ENCODE peak calls at places on chromosomes 3 and 15, in five cellular contexts. One of them, this sample, is unnamed.

GRCh38 chr3:194139085-194139976 is 3.4 kb downstream of the HES1 start:
- DNase-seq in H1: no peak
- DNase-seq in fibroblast of mammary gland: peak
- DNase-seq in AG04449: no peak
- DNase-seq in IMR-90: peak
- DNase-seq in this sample: peak

GRCh38 chr3:67381667-67382272 is 272.6 kb downstream of the SUCLG2 start:
- DNase-seq in IMR-90: peak
- DNase-seq in H1: no peak
- DNase-seq in fibroblast of mammary gland: peak
- DNase-seq in AG04449: no peak
- DNase-seq in this sample: peak

GRCh38 chr15:100190675-100191074 is 151.1 kb downstream of the ADAMTS17 start:
- DNase-seq in IMR-90: no peak
- DNase-seq in fibroblast of mammary gland: no peak
- DNase-seq in AG04449: no peak
- DNase-seq in H1: no peak
- DNase-seq in this sample: no peak

GRCh38 chr3:94522488-94522887 is 459.6 kb downstream of the NSUN3 start:
- DNase-seq in AG04449: no peak
- DNase-seq in H1: no peak
- DNase-seq in fibroblast of mammary gland: no peak
- DNase-seq in IMR-90: no peak
- DNase-seq in this sample: no peak

GRCh38 chr15:98812711-98813441 is 164.5 kb downstream of the IGF1R start:
- DNase-seq in IMR-90: no peak
- DNase-seq in H1: no peak
- DNase-seq in AG04449: no peak
- DNase-seq in fibroblast of mammary gland: no peak
- DNase-seq in this sample: peak

GRCh38 chr3:167115331-167115934 is 264.7 kb downstream of the ZBBX start:
- DNase-seq in IMR-90: no peak
- DNase-seq in fibroblast of mammary gland: no peak
- DNase-seq in H1: no peak
- DNase-seq in AG04449: no peak
- DNase-seq in this sample: no peak

GRCh38 chr3:104359546-104359945 is 1007.2 kb upstream of the ALCAM start:
- DNase-seq in H1: no peak
- DNase-seq in fibroblast of mammary gland: peak
- DNase-seq in AG04449: peak
- DNase-seq in IMR-90: peak
- DNase-seq in this sample: peak

GRCh38 chr15:46857103-46857502 is 860.2 kb upstream of the SEMA6D start:
- DNase-seq in IMR-90: no peak
- DNase-seq in fibroblast of mammary gland: no peak
- DNase-seq in H1: no peak
- DNase-seq in AG04449: no peak
- DNase-seq in this sample: no peak

GRCh38 chr15:96160269-96160668 is 170.2 kb upstream of the NR2F2 start:
- DNase-seq in AG04449: no peak
- DNase-seq in fibroblast of mammary gland: peak
- DNase-seq in H1: no peak
- DNase-seq in IMR-90: peak
- DNase-seq in this sample: peak

GRCh38 chr3:129439381-129439816 is 349 bp downstream of the MBD4 start:
- DNase-seq in AG04449: no peak
- DNase-seq in H1: no peak
- DNase-seq in fibroblast of mammary gland: no peak
- DNase-seq in IMR-90: no peak
- DNase-seq in this sample: peak

GRCh38 chr15:88740356-88740755 is 62.9 kb upstream of the ACAN start:
- DNase-seq in H1: no peak
- DNase-seq in AG04449: no peak
- DNase-seq in fibroblast of mammary gland: no peak
- DNase-seq in IMR-90: no peak
- DNase-seq in this sample: no peak

GRCh38 chr3:30747771-30748281 is 141.4 kb downstream of the TGFBR2 start:
- DNase-seq in fibroblast of mammary gland: peak
- DNase-seq in IMR-90: peak
- DNase-seq in H1: no peak
- DNase-seq in AG04449: no peak
- DNase-seq in this sample: peak

GRCh38 chr3:154559623-154560022 is 129.6 kb upstream of the GPR149 start:
- DNase-seq in IMR-90: no peak
- DNase-seq in H1: no peak
- DNase-seq in fibroblast of mammary gland: no peak
- DNase-seq in AG04449: no peak
- DNase-seq in this sample: no peak

GRCh38 chr15:74365619-74366445 is 1.6 kb downstream of the CYP11A1 start:
- DNase-seq in H1: no peak
- DNase-seq in fibroblast of mammary gland: peak
- DNase-seq in AG04449: no peak
- DNase-seq in IMR-90: peak
- DNase-seq in this sample: peak

GRCh38 chr3:62319570-62320243 is 53.6 kb downstream of the FEZF2 start:
- DNase-seq in AG04449: no peak
- DNase-seq in fibroblast of mammary gland: no peak
- DNase-seq in IMR-90: no peak
- DNase-seq in H1: no peak
- DNase-seq in this sample: no peak

GRCh38 chr15:29872716-29873115 is 50.4 kb upstream of the TJP1 start:
- DNase-seq in AG04449: no peak
- DNase-seq in H1: no peak
- DNase-seq in fibroblast of mammary gland: no peak
- DNase-seq in IMR-90: no peak
- DNase-seq in this sample: no peak

GRCh38 chr3:69081583-69082262 is 1.6 kb upstream of the UBA3 start:
- DNase-seq in H1: no peak
- DNase-seq in fibroblast of mammary gland: no peak
- DNase-seq in IMR-90: no peak
- DNase-seq in AG04449: no peak
- DNase-seq in this sample: no peak

GRCh38 chr3:131231710-131232348 is 149.7 kb upstream of the NUDT16 start:
- DNase-seq in fibroblast of mammary gland: peak
- DNase-seq in H1: no peak
- DNase-seq in AG04449: no peak
- DNase-seq in IMR-90: no peak
- DNase-seq in this sample: peak

GRCh38 chr3:71162221-71162620 is 421.3 kb downstream of the FOXP1 start:
- DNase-seq in H1: no peak
- DNase-seq in AG04449: no peak
- DNase-seq in IMR-90: no peak
- DNase-seq in fibroblast of mammary gland: no peak
- DNase-seq in this sample: no peak

GRCh38 chr3:141901914-141902313 is 25.5 kb downstream of the ATP1B3 start:
- DNase-seq in AG04449: no peak
- DNase-seq in H1: no peak
- DNase-seq in IMR-90: no peak
- DNase-seq in fibroblast of mammary gland: no peak
- DNase-seq in this sample: no peak

GRCh38 chr3:61464785-61465184 is 96.6 kb upstream of the PTPRG start:
- DNase-seq in H1: no peak
- DNase-seq in fibroblast of mammary gland: no peak
- DNase-seq in IMR-90: no peak
- DNase-seq in AG04449: no peak
- DNase-seq in this sample: no peak

GRCh38 chr3:139870000-139870675 is 64.8 kb upstream of the CLSTN2 start:
- DNase-seq in fibroblast of mammary gland: no peak
- DNase-seq in IMR-90: no peak
- DNase-seq in AG04449: no peak
- DNase-seq in H1: no peak
- DNase-seq in this sample: no peak

GRCh38 chr3:186413615-186414415 is 51.8 kb upstream of the DGKG start:
- DNase-seq in fibroblast of mammary gland: peak
- DNase-seq in IMR-90: no peak
- DNase-seq in AG04449: no peak
- DNase-seq in H1: peak
- DNase-seq in this sample: no peak

GRCh38 chr3:48436855-48437254 is 3.1 kb downstream of the CCDC51 start:
- DNase-seq in AG04449: no peak
- DNase-seq in H1: no peak
- DNase-seq in IMR-90: no peak
- DNase-seq in fibroblast of mammary gland: no peak
- DNase-seq in this sample: no peak

GRCh38 chr3:30273304-30274072 is 332.9 kb upstream of the TGFBR2 start:
- DNase-seq in AG04449: no peak
- DNase-seq in fibroblast of mammary gland: peak
- DNase-seq in IMR-90: peak
- DNase-seq in H1: no peak
- DNase-seq in this sample: peak

GRCh38 chr3:64332461-64333350 is 107.4 kb upstream of the PRICKLE2 start:
- DNase-seq in H1: no peak
- DNase-seq in IMR-90: peak
- DNase-seq in fibroblast of mammary gland: no peak
- DNase-seq in AG04449: peak
- DNase-seq in this sample: peak

GRCh38 chr15:70341566-70341965 is 243.8 kb upstream of the TLE3 start:
- DNase-seq in AG04449: no peak
- DNase-seq in fibroblast of mammary gland: no peak
- DNase-seq in IMR-90: no peak
- DNase-seq in H1: no peak
- DNase-seq in this sample: no peak

DNA sequence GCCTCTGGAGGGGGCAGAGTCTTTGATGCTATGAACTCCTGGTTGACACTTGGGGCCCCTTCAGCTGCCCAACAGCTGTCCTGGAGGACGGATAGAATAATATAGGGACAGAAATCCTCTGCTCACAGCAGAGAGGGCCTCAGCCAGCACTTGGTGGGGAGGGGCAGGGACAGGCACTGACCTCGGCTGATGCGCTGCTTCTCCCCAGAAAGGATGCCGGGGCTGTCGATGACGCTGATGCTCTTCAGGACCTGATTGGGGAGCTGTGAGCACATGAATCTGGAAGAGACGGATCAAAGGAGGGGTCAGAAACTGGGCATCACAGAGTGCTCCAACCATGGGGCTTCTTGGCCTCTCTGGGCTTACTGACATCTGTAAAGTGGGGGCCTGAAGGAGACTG is 29.5 kb downstream of the EHD4 start:
- DNase-seq in AG04449: no peak
- DNase-seq in fibroblast of mammary gland: no peak
- DNase-seq in IMR-90: no peak
- DNase-seq in H1: no peak
- DNase-seq in this sample: no peak
- TF ChIP-seq CTCF in AG04449: no peak
- TF ChIP-seq CTCF in fibroblast of mammary gland: no peak
- TF ChIP-seq CTCF in IMR-90: no peak
- TF ChIP-seq CTCF in H1: no peak
- TF ChIP-seq CTCF in this sample: no peak

GRCh38 chr15:37372064-37372463 is 271.7 kb upstream of the MEIS2 start:
- DNase-seq in H1: no peak
- DNase-seq in IMR-90: no peak
- DNase-seq in fibroblast of mammary gland: no peak
- DNase-seq in AG04449: no peak
- DNase-seq in this sample: no peak
- H3K4me3 ChIP-seq in H1: no peak
- H3K4me3 ChIP-seq in IMR-90: no peak
- H3K4me3 ChIP-seq in fibroblast of mammary gland: no peak
- H3K4me3 ChIP-seq in AG04449: no peak
- H3K4me3 ChIP-seq in this sample: no peak

GRCh38 chr3:50235716-50236483 is at the start of gene GNAI2:
- DNase-seq in IMR-90: peak
- DNase-seq in H1: peak
- DNase-seq in AG04449: peak
- DNase-seq in fibroblast of mammary gland: peak
- DNase-seq in this sample: peak
- TF ChIP-seq CTCF in IMR-90: peak
- TF ChIP-seq CTCF in H1: no peak
- TF ChIP-seq CTCF in AG04449: no peak
- TF ChIP-seq CTCF in fibroblast of mammary gland: no peak
- TF ChIP-seq CTCF in this sample: no peak

GRCh38 chr15:40091861-40092415 is 16.7 kb downstream of the BMF start:
- DNase-seq in AG04449: no peak
- DNase-seq in H1: no peak
- DNase-seq in fibroblast of mammary gland: no peak
- DNase-seq in IMR-90: no peak
- DNase-seq in this sample: peak
- H3K4me3 ChIP-seq in AG04449: no peak
- H3K4me3 ChIP-seq in H1: peak
- H3K4me3 ChIP-seq in fibroblast of mammary gland: no peak
- H3K4me3 ChIP-seq in IMR-90: no peak
- H3K4me3 ChIP-seq in this sample: no peak

GRCh38 chr15:62519900-62520299 is 354.8 kb upstream of the C2CD4B start:
- DNase-seq in AG04449: no peak
- DNase-seq in H1: no peak
- DNase-seq in IMR-90: no peak
- DNase-seq in fibroblast of mammary gland: no peak
- DNase-seq in this sample: no peak
- TF ChIP-seq CTCF in AG04449: no peak
- TF ChIP-seq CTCF in H1: no peak
- TF ChIP-seq CTCF in IMR-90: no peak
- TF ChIP-seq CTCF in fibroblast of mammary gland: no peak
- TF ChIP-seq CTCF in this sample: no peak